ENCODE peak calls at places on chromosomes 5 and 9, in five cellular contexts. One of them, this sample, is unnamed.

GRCh38 chr9:101711330-101711941 is 27.0 kb downstream of the GRIN3A start:
- DNase-seq in fibroblast of mammary gland: peak; percentile 8
- DNase-seq in cardiac fibroblast: peak; percentile 13
- DNase-seq in epithelial cell of esophagus: no peak
- DNase-seq in DND-41: peak; percentile 24
- DNase-seq in this sample: no peak

GRCh38 chr9:117091529-117091928 is 323.3 kb downstream of the ASTN2 start:
- DNase-seq in cardiac fibroblast: no peak
- DNase-seq in DND-41: no peak
- DNase-seq in fibroblast of mammary gland: no peak
- DNase-seq in epithelial cell of esophagus: no peak
- DNase-seq in this sample: no peak

GRCh38 chr9:121786998-121787422 is 135.6 kb downstream of the DAB2IP start:
- DNase-seq in fibroblast of mammary gland: no peak
- DNase-seq in DND-41: no peak
- DNase-seq in cardiac fibroblast: no peak
- DNase-seq in epithelial cell of esophagus: no peak
- DNase-seq in this sample: no peak

GRCh38 chr9:114364123-114364522 is 23.7 kb downstream of the AKNA start:
- DNase-seq in DND-41: no peak
- DNase-seq in fibroblast of mammary gland: peak; percentile 90
- DNase-seq in epithelial cell of esophagus: peak; percentile 24
- DNase-seq in cardiac fibroblast: peak; percentile 87
- DNase-seq in this sample: no peak

GRCh38 chr9:85258823-85259370 is 482.9 kb downstream of the AGTPBP1 start:
- DNase-seq in fibroblast of mammary gland: peak; percentile 68
- DNase-seq in DND-41: peak; percentile 10
- DNase-seq in epithelial cell of esophagus: peak; percentile 84
- DNase-seq in cardiac fibroblast: peak; percentile 24
- DNase-seq in this sample: peak; percentile 39

GRCh38 chr5:98349251-98349989 is 424.0 kb upstream of the RGMB start:
- DNase-seq in epithelial cell of esophagus: peak; percentile 69
- DNase-seq in DND-41: no peak
- DNase-seq in cardiac fibroblast: peak; percentile 94
- DNase-seq in fibroblast of mammary gland: peak; percentile 77
- DNase-seq in this sample: no peak

GRCh38 chr5:97735209-97735608 is 552.2 kb upstream of the RIOK2 start:
- DNase-seq in fibroblast of mammary gland: peak; percentile 95
- DNase-seq in DND-41: no peak
- DNase-seq in epithelial cell of esophagus: peak; percentile 98
- DNase-seq in cardiac fibroblast: peak; percentile 96
- DNase-seq in this sample: peak; percentile 17

GRCh38 chr5:115418788-115419187 is 122.3 kb upstream of the CCDC112 start:
- DNase-seq in cardiac fibroblast: no peak
- DNase-seq in epithelial cell of esophagus: peak; percentile 60
- DNase-seq in fibroblast of mammary gland: no peak
- DNase-seq in DND-41: no peak
- DNase-seq in this sample: no peak

GRCh38 chr5:142053434-142054253 is 40.8 kb upstream of the GNPDA1 start:
- DNase-seq in epithelial cell of esophagus: peak; percentile 60
- DNase-seq in DND-41: no peak
- DNase-seq in cardiac fibroblast: peak; percentile 82
- DNase-seq in fibroblast of mammary gland: peak; percentile 80
- DNase-seq in this sample: no peak

GRCh38 chr5:107104774-107105050 is 566.0 kb downstream of the EFNA5 start:
- DNase-seq in epithelial cell of esophagus: peak; percentile 11
- DNase-seq in fibroblast of mammary gland: no peak
- DNase-seq in DND-41: no peak
- DNase-seq in cardiac fibroblast: peak; percentile 20
- DNase-seq in this sample: no peak

GRCh38 chr5:113614191-113614590 is 100.7 kb downstream of the YTHDC2 start:
- DNase-seq in fibroblast of mammary gland: no peak
- DNase-seq in epithelial cell of esophagus: peak; percentile 68
- DNase-seq in DND-41: no peak
- DNase-seq in cardiac fibroblast: no peak
- DNase-seq in this sample: no peak

GRCh38 chr5:1324719-1325190 is 20.1 kb downstream of the CLPTM1L start:
- DNase-seq in DND-41: no peak
- DNase-seq in epithelial cell of esophagus: no peak
- DNase-seq in cardiac fibroblast: no peak
- DNase-seq in fibroblast of mammary gland: no peak
- DNase-seq in this sample: no peak

DNA sequence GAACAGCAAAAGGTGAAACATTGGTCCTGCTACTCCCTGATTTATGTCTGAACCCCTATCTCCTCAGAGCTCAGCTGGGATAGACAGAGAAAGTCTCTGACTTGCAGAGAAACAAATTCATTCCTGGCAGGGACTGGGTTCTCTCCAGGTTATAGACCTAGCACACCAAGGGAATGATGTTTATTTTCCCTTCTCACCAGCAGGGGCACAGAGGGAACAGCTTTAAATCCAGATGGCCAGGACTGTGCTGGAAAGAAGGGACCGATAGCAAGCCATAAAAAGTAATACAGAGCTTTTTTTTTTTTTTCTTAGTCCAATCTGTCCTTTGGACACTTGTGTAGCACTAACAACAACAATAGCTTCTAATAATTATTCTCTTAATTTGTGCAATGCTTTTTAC is 141.1 kb upstream of the C9orf72 start:
- DNase-seq in cardiac fibroblast: no peak
- DNase-seq in DND-41: no peak
- DNase-seq in epithelial cell of esophagus: peak; percentile 5
- DNase-seq in fibroblast of mammary gland: no peak
- DNase-seq in this sample: no peak
- TF ChIP-seq CTCF in cardiac fibroblast: no peak
- TF ChIP-seq CTCF in DND-41: no peak
- TF ChIP-seq CTCF in epithelial cell of esophagus: peak; percentile 35
- TF ChIP-seq CTCF in fibroblast of mammary gland: no peak
- TF ChIP-seq CTCF in this sample: no peak

DNA sequence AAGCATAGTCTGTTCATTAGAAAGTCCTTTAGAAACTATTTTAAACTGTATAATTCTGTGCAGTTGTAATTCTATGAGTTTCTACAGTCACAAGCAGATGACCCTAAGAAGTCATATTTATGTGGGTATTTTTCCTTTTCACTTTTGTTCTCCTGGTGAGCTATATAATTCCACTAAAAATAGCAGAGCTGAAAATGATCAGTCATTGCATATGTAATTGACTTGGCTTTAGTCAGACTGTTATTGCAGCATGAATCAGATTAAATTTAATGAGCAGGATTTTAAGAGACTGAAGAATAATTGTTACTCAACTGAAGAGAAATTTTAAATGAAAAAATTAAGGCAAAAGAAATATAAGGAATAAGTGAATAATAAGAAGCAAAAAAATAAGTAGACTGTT is 108.5 kb downstream of the MTREX start:
- DNase-seq in cardiac fibroblast: peak; percentile 21
- DNase-seq in fibroblast of mammary gland: peak; percentile 57
- DNase-seq in DND-41: no peak
- DNase-seq in epithelial cell of esophagus: no peak
- DNase-seq in this sample: no peak
- H3K4me3 ChIP-seq in cardiac fibroblast: no peak overlapping the region
- H3K4me3 ChIP-seq in fibroblast of mammary gland: no peak overlapping the region
- H3K4me3 ChIP-seq in DND-41: no peak overlapping the region
- H3K4me3 ChIP-seq in epithelial cell of esophagus: no peak overlapping the region
- H3K4me3 ChIP-seq in this sample: no peak overlapping the region

DNA sequence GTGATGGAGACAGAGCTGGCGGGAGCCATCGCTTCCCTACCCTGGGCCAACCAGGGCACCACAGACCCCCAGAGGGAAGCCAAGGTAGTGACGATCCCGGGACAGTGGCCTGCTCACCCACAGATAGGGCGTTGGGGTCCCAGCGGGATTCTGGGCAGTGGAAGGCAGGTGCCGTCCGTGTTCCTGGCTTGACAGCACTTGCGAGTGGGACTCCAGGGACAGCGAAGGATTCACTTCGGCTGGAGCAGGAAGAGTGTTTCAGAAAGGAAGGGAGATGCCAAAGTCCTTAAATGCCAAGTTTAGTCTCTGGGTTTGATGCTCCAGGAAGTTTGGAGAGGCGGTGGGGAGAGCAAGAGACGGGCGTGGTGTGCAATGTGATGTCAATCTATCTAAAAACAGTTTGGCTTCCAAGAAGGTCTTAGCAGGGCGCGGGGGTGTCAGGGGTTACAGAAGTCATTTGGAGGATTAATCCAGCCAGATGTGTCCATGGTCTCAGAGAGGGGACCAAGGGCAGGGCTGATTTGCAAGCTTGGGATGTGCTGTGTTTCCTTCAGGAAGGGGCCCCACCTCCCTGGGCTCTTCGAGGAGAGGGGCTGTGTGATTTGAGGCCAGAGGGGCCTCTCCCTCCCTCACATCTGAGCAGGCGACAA is 74.9 kb downstream of the NTNG2 start:
- DNase-seq in epithelial cell of esophagus: no peak
- DNase-seq in cardiac fibroblast: no peak
- DNase-seq in DND-41: no peak
- DNase-seq in fibroblast of mammary gland: no peak
- DNase-seq in this sample: no peak
- TF ChIP-seq CTCF in epithelial cell of esophagus: no peak
- TF ChIP-seq CTCF in cardiac fibroblast: no peak
- TF ChIP-seq CTCF in DND-41: no peak
- TF ChIP-seq CTCF in fibroblast of mammary gland: no peak
- TF ChIP-seq CTCF in this sample: no peak

DNA sequence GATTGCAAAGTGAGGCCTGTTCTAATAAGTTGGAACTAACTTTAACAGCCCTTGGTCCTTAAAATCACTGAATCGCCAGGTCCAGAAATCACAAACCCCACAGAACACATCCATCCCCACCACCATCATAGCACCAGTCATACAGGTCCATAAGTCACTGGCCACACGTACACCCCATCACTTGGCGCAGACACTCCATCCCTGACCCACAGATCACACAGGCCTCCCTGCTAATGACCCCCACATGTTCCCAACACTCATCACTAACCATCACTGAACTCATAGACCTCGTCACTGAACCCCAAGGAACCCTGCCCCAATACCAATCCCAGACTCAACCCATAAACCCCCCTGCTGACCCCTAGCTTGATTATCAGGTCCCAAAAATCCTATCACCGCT is 41.2 kb upstream of the ZNF300 start:
- DNase-seq in DND-41: no peak
- DNase-seq in cardiac fibroblast: peak; percentile 35
- DNase-seq in fibroblast of mammary gland: peak; percentile 38
- DNase-seq in epithelial cell of esophagus: no peak
- DNase-seq in this sample: no peak
- H3K4me3 ChIP-seq in DND-41: no peak overlapping the region
- H3K4me3 ChIP-seq in cardiac fibroblast: peak overlapping the region; percentile 66
- H3K4me3 ChIP-seq in fibroblast of mammary gland: peak overlapping the region; percentile 70
- H3K4me3 ChIP-seq in epithelial cell of esophagus: peak overlapping the region; percentile 56
- H3K4me3 ChIP-seq in this sample: peak overlapping the region; percentile 43

GRCh38 chr5:15797116-15797515 is 297.1 kb downstream of the FBXL7 start:
- DNase-seq in DND-41: no peak
- DNase-seq in cardiac fibroblast: no peak
- DNase-seq in fibroblast of mammary gland: no peak
- DNase-seq in epithelial cell of esophagus: no peak
- DNase-seq in this sample: no peak

GRCh38 chr5:15796096-15796495 is 296.1 kb downstream of the FBXL7 start:
- DNase-seq in fibroblast of mammary gland: no peak
- DNase-seq in cardiac fibroblast: no peak
- DNase-seq in DND-41: no peak
- DNase-seq in epithelial cell of esophagus: no peak
- DNase-seq in this sample: no peak

GRCh38 chr5:15796557-15796956 is 296.6 kb downstream of the FBXL7 start:
- DNase-seq in fibroblast of mammary gland: no peak
- DNase-seq in epithelial cell of esophagus: no peak
- DNase-seq in cardiac fibroblast: no peak
- DNase-seq in DND-41: no peak
- DNase-seq in this sample: no peak

GRCh38 chr5:15791859-15792258 is 291.9 kb downstream of the FBXL7 start:
- DNase-seq in epithelial cell of esophagus: no peak
- DNase-seq in cardiac fibroblast: peak; percentile 43
- DNase-seq in fibroblast of mammary gland: peak; percentile 65
- DNase-seq in DND-41: no peak
- DNase-seq in this sample: no peak

GRCh38 chr5:15794117-15794985 is 294.4 kb downstream of the FBXL7 start:
- DNase-seq in epithelial cell of esophagus: peak; percentile 13
- DNase-seq in DND-41: no peak
- DNase-seq in fibroblast of mammary gland: peak; percentile 34
- DNase-seq in cardiac fibroblast: peak; percentile 53
- DNase-seq in this sample: no peak
- TF ChIP-seq CTCF in epithelial cell of esophagus: peak; percentile 31
- TF ChIP-seq CTCF in DND-41: peak; percentile 61
- TF ChIP-seq CTCF in fibroblast of mammary gland: peak; percentile 27
- TF ChIP-seq CTCF in cardiac fibroblast: no peak
- TF ChIP-seq CTCF in this sample: peak; percentile 6

GRCh38 chr5:134070979-134071849 is 43.3 kb upstream of the TCF7 start:
- DNase-seq in epithelial cell of esophagus: peak; percentile 14
- DNase-seq in fibroblast of mammary gland: no peak
- DNase-seq in DND-41: no peak
- DNase-seq in cardiac fibroblast: no peak
- DNase-seq in this sample: no peak

GRCh38 chr5:134072471-134073220 is 41.8 kb upstream of the TCF7 start:
- DNase-seq in fibroblast of mammary gland: no peak
- DNase-seq in DND-41: no peak
- DNase-seq in cardiac fibroblast: no peak
- DNase-seq in epithelial cell of esophagus: no peak
- DNase-seq in this sample: no peak

GRCh38 chr5:134073404-134073803 is 41.1 kb upstream of the TCF7 start:
- DNase-seq in cardiac fibroblast: peak; percentile 67
- DNase-seq in fibroblast of mammary gland: peak; percentile 39
- DNase-seq in DND-41: no peak
- DNase-seq in epithelial cell of esophagus: no peak
- DNase-seq in this sample: no peak

GRCh38 chr5:134070648-134070978 is 43.9 kb upstream of the TCF7 start:
- DNase-seq in fibroblast of mammary gland: peak; percentile 40
- DNase-seq in DND-41: no peak
- DNase-seq in epithelial cell of esophagus: peak; percentile 59
- DNase-seq in cardiac fibroblast: peak; percentile 49
- DNase-seq in this sample: no peak

DNA sequence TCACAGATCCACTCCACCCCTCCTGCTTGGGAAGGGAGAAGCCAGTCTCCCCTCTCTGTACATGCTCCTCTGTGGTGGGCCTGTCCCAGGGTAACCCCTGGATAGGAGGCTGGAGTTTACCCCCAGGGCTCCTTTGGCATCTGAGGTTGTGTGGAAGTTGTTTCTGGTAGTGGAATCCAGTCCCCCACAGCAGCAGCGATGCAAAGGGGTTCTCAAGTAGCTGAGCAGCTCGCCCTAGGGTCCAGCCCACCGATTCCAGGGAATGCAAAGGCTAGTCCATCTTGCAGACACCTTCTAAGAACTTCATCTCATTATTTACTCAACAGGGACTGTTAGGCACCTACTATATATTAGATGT is 42.7 kb upstream of the TCF7 start:
- DNase-seq in cardiac fibroblast: no peak
- DNase-seq in epithelial cell of esophagus: no peak
- DNase-seq in fibroblast of mammary gland: no peak
- DNase-seq in DND-41: no peak
- DNase-seq in this sample: no peak
- H3K4me3 ChIP-seq in cardiac fibroblast: no peak overlapping the region
- H3K4me3 ChIP-seq in epithelial cell of esophagus: no peak overlapping the region
- H3K4me3 ChIP-seq in fibroblast of mammary gland: no peak overlapping the region
- H3K4me3 ChIP-seq in DND-41: no peak overlapping the region
- H3K4me3 ChIP-seq in this sample: no peak overlapping the region